ENCODE peak calls at places on chromosomes 7 and 10, in five cellular contexts. J is CD4-positive, CD25-positive, alpha-beta regulatory T cell; R is kidney; T is NT2/D1; V is brain microvascular endothelial cell. Q is an unnamed sample.

GRCh38 chr10:79142064-79142491 is 73.3 kb downstream of the ZMIZ1 start:
- DNase-seq in J (no peak), R (peak; percentile 77), T (no peak), V (peak; percentile 40), Q (no peak)

GRCh38 chr7:47587389-47587788 is 5.5 kb upstream of the TNS3 start:
- DNase-seq in J (no peak), R (no peak), T (no peak), V (no peak), Q (no peak)

GRCh38 chr10:32629910-32630309 is 184.0 kb downstream of the CCDC7 start:
- DNase-seq in J (no peak), R (no peak), T (no peak), V (no peak), Q (peak; percentile 52)

GRCh38 chr10:87694011-87694794 is 34.5 kb downstream of the PAPSS2 start:
- DNase-seq in J (no peak), R (no peak), T (no peak), V (no peak), Q (no peak)

GRCh38 chr10:45547207-45547606 is 125.4 kb downstream of the ZFAND4 start:
- DNase-seq in J (no peak), R (no peak), T (no peak), V (no peak), Q (no peak)

GRCh38 chr7:50729962-50730361 is 52.7 kb downstream of the GRB10 start:
- DNase-seq in J (no peak), R (no peak), T (no peak), V (no peak), Q (no peak)

GRCh38 chr10:86388119-86388704 is 21.6 kb upstream of the GRID1 start:
- DNase-seq in J (no peak), R (no peak), T (no peak), V (no peak), Q (no peak)

GRCh38 chr10:86799188-86799845 is 42.9 kb downstream of the BMPR1A start:
- DNase-seq in J (no peak), R (no peak), T (no peak), V (no peak), Q (no peak)

GRCh38 chr10:100999742-101000601 is at the start of gene LZTS2:
- DNase-seq in J (no peak), R (peak; percentile 85), T (no peak), V (no peak), Q (no peak)

GRCh38 chr10:101002456-101002855 is 2.8 kb downstream of the LZTS2 start:
- DNase-seq in J (no peak), R (no peak), T (no peak), V (no peak), Q (no peak)

GRCh38 chr10:101001225-101002035 is 1.8 kb downstream of the LZTS2 start:
- DNase-seq in J (no peak), R (peak; percentile 97), T (no peak), V (peak; percentile 90), Q (peak; percentile 67)

GRCh38 chr10:100998991-100999741 is 442 bp upstream of the LZTS2 start:
- DNase-seq in J (peak; percentile 69), R (peak; percentile 94), T (no peak), V (peak; percentile 39), Q (no peak)

GRCh38 chr10:101000602-101000991 is 989 bp downstream of the LZTS2 start:
- DNase-seq in J (no peak), R (peak; percentile 73), T (no peak), V (no peak), Q (no peak)
- H3K4me3 ChIP-seq in J (no peak overlapping the region), R (peak overlapping the region; percentile 93), T (peak overlapping the region; percentile 66), V (peak overlapping the region; percentile 81), Q (peak overlapping the region; percentile 87)

DNA sequence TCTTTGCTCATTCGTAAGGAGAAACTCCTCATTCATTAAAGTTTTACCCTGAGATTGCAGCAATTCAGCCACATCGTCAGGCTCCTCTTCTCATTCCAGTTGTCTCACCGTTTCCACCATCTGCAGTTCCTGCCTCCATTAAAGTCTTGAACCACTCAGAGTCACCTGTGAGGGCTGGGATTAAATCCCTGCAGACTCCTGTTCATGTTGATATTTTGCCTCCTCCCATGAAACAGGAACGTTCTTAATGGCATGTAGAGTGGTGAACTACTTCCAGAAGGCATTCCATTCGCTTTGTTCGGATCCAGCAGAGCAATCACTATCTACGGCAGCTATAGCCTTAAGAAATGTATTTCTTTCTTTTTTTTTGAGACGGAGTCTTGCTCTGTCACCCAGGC is 96.5 kb upstream of the FAM20C start:
- DNase-seq in J (no peak), R (no peak), T (no peak), V (no peak), Q (no peak)
- H3K4me3 ChIP-seq in J (no peak overlapping the region), R (no peak overlapping the region), T (no peak overlapping the region), V (no peak overlapping the region), Q (no peak overlapping the region)

GRCh38 chr10:75771606-75772005 is 340.2 kb downstream of the LRMDA start:
- DNase-seq in J (no peak), R (no peak), T (no peak), V (no peak), Q (no peak)
- H3K4me3 ChIP-seq in J (peak overlapping the region; percentile 94), R (peak overlapping the region; percentile 60), T (no peak overlapping the region), V (no peak overlapping the region), Q (no peak overlapping the region)

GRCh38 chr7:17406756-17407155 is 108.3 kb downstream of the AHR start:
- DNase-seq in J (no peak), R (no peak), T (no peak), V (peak; percentile 57), Q (no peak)

GRCh38 chr7:17405786-17406185 is 107.3 kb downstream of the AHR start:
- DNase-seq in J (no peak), R (no peak), T (no peak), V (peak; percentile 95), Q (no peak)

GRCh38 chr7:17408245-17408903 is 109.9 kb downstream of the AHR start:
- DNase-seq in J (no peak), R (peak; percentile 64), T (no peak), V (peak; percentile 93), Q (peak; percentile 77)

GRCh38 chr7:17408904-17409290 is 110.4 kb downstream of the AHR start:
- DNase-seq in J (no peak), R (no peak), T (no peak), V (no peak), Q (no peak)

GRCh38 chr7:17407229-17407628 is 108.8 kb downstream of the AHR start:
- DNase-seq in J (no peak), R (no peak), T (no peak), V (no peak), Q (no peak)
- H3K4me3 ChIP-seq in J (no peak overlapping the region), R (no peak overlapping the region), T (no peak overlapping the region), V (no peak overlapping the region), Q (no peak overlapping the region)

DNA sequence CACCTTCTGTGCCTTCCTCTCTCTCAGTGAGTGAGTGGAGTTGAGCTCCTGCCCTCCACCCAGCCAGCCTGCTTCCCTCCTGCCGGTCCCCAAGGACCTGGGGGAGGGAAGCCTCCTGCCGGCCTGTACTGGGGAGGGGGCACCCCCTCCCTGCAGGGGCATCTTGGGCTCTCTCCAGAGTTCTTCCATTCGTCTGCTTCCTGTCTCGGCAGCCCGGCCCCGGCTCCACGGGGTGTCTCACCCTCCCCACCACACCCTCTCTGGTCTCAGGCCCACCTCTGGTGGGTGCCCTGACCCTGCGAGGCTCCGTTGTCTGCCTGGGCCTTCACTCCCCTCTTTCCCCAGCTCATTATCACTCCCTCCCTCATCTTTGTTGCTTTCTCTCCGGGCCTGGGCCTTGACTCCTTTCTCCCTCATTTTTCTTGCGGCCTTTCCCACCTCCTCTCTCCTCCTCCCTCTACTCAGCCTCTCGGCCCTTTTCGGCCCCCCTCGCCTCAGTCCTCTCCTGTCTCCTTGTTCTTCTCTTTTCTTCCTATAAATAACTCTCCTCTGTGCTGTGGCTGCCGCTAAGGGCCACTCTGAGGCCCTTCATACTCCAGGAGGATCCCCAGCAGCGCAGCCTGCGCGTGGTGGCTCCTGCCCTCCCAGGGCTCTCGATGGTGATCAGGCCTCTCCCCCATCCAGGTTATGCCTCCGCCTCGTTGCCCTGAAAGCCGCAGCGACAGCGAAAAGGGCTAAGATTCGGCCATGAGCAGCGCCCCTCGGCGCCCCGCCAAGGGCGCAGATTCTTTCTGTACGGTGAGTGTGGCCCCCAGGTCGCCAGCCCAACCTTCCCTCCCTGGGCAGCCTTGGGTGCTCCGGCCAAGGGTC is 2.1 kb downstream of the SLC4A2 start:
- DNase-seq in J (no peak), R (no peak), T (no peak), V (no peak), Q (no peak)
- H3K4me3 ChIP-seq in J (no peak overlapping the region), R (no peak overlapping the region), T (peak overlapping the region; percentile 74), V (peak overlapping the region; percentile 76), Q (peak overlapping the region; percentile 83)

DNA sequence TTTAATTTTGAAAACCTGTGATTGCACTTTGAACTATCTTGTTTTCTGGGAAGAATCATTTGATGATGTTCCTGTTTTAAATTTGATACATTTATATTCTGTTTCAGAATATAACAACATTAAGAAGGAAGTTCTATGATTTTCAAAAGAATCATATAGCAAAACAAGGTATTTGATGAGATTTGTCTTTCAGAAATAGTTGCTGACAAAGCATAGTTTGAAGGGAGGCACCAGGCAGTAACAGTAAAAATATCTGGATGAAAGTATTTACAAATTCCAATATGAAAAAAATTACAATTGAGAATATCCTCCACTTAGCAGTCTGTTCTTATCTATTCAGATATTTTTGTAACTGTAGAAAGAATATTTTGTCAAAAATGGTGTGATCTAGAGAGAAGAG is 266.1 kb upstream of the CSTF2T start:
- DNase-seq in J (no peak), R (no peak), T (no peak), V (no peak), Q (no peak)
- H3K4me3 ChIP-seq in J (no peak overlapping the region), R (no peak overlapping the region), T (no peak overlapping the region), V (no peak overlapping the region), Q (no peak overlapping the region)

DNA sequence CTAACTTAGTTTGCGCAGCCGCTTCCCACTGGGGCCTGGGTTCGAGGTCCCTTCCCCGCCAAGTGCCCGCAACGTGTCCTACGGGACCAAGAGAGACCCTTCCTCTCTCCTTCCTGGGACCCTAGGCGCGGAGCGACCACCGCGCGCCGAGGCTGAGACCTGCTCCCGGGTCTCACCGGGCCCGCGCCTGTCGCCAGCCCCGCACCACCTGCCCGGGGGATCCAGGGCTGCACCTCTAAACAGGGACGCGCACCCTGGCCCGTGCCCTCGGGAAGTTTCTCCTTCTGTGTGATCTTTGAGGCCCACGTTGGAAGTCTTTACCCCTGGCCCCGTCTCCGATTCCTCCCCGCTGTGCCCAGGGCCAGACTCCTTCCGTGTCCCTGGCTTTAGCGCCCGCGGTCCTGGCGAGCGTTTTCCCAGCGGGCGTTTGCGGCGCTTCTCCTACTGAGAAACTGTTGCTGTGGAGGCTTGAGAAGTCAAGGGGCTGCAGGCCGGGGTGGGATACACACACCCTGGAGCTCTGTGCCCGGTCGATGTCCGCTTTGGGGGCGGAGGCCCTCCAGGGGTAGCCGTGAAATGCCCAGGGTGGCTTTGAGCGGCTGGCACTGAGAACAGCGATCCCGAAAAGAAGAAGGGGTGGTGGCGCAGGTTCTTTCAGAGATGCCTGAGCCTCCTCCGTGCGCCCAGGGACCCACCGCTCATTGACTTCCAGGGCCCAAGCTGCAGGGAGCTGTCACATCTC is 575 bp downstream of the PLPP4 start:
- DNase-seq in J (no peak), R (no peak), T (no peak), V (no peak), Q (no peak)
- H3K4me3 ChIP-seq in J (no peak overlapping the region), R (peak overlapping the region; percentile 66), T (peak overlapping the region; percentile 56), V (peak overlapping the region; percentile 72), Q (peak overlapping the region; percentile 85)